ENCODE peak calls at places on chromosomes 13 and 19, in five cellular contexts. One of them, this sample, is unnamed.

GRCh38 chr13:106274551-106275208 is 260.8 kb downstream of the EFNB2 start:
- DNase-seq in activated gamma-delta T cell treated with Interleukin-2 at 50 U/mL for 16 hours: no peak
- DNase-seq in GM10248: no peak
- DNase-seq in T-helper 9 cell: no peak
- DNase-seq in activated T-helper 1 cell treated with Interleukin-2 at 50 U/mL for 16 hours: no peak
- DNase-seq in this sample: no peak

GRCh38 chr19:47609885-47610545 is 1.1 kb downstream of the BICRA start:
- DNase-seq in activated gamma-delta T cell treated with Interleukin-2 at 50 U/mL for 16 hours: peak
- DNase-seq in GM10248: no peak
- DNase-seq in activated T-helper 1 cell treated with Interleukin-2 at 50 U/mL for 16 hours: peak
- DNase-seq in T-helper 9 cell: peak
- DNase-seq in this sample: peak

GRCh38 chr19:42348211-42348610 is 22.8 kb downstream of the MEGF8 start:
- DNase-seq in GM10248: no peak
- DNase-seq in activated gamma-delta T cell treated with Interleukin-2 at 50 U/mL for 16 hours: no peak
- DNase-seq in activated T-helper 1 cell treated with Interleukin-2 at 50 U/mL for 16 hours: no peak
- DNase-seq in T-helper 9 cell: no peak
- DNase-seq in this sample: no peak

GRCh38 chr13:47216176-47216822 is 319.4 kb upstream of the HTR2A start:
- DNase-seq in activated gamma-delta T cell treated with Interleukin-2 at 50 U/mL for 16 hours: no peak
- DNase-seq in GM10248: no peak
- DNase-seq in activated T-helper 1 cell treated with Interleukin-2 at 50 U/mL for 16 hours: no peak
- DNase-seq in T-helper 9 cell: no peak
- DNase-seq in this sample: no peak

GRCh38 chr19:10112895-10113591 is 1.6 kb downstream of the P2RY11 start:
- DNase-seq in T-helper 9 cell: peak
- DNase-seq in GM10248: peak
- DNase-seq in activated T-helper 1 cell treated with Interleukin-2 at 50 U/mL for 16 hours: peak
- DNase-seq in activated gamma-delta T cell treated with Interleukin-2 at 50 U/mL for 16 hours: peak
- DNase-seq in this sample: peak

GRCh38 chr19:5977222-5977784 is 637 bp downstream of the RANBP3 start:
- DNase-seq in GM10248: no peak
- DNase-seq in activated gamma-delta T cell treated with Interleukin-2 at 50 U/mL for 16 hours: no peak
- DNase-seq in T-helper 9 cell: no peak
- DNase-seq in activated T-helper 1 cell treated with Interleukin-2 at 50 U/mL for 16 hours: no peak
- DNase-seq in this sample: no peak

GRCh38 chr13:47480121-47480520 is 521.0 kb downstream of the SUCLA2 start:
- DNase-seq in activated T-helper 1 cell treated with Interleukin-2 at 50 U/mL for 16 hours: no peak
- DNase-seq in GM10248: no peak
- DNase-seq in activated gamma-delta T cell treated with Interleukin-2 at 50 U/mL for 16 hours: no peak
- DNase-seq in T-helper 9 cell: no peak
- DNase-seq in this sample: no peak

GRCh38 chr13:105202384-105202783 is 1333.1 kb downstream of the EFNB2 start:
- DNase-seq in T-helper 9 cell: no peak
- DNase-seq in activated gamma-delta T cell treated with Interleukin-2 at 50 U/mL for 16 hours: no peak
- DNase-seq in activated T-helper 1 cell treated with Interleukin-2 at 50 U/mL for 16 hours: no peak
- DNase-seq in GM10248: no peak
- DNase-seq in this sample: peak

GRCh38 chr13:24692541-24692940 is 12.3 kb downstream of the ATP12A start:
- DNase-seq in activated gamma-delta T cell treated with Interleukin-2 at 50 U/mL for 16 hours: no peak
- DNase-seq in T-helper 9 cell: no peak
- DNase-seq in activated T-helper 1 cell treated with Interleukin-2 at 50 U/mL for 16 hours: no peak
- DNase-seq in GM10248: no peak
- DNase-seq in this sample: no peak

GRCh38 chr13:112592647-112593046 is 4.7 kb upstream of the TUBGCP3 start:
- DNase-seq in activated gamma-delta T cell treated with Interleukin-2 at 50 U/mL for 16 hours: no peak
- DNase-seq in T-helper 9 cell: no peak
- DNase-seq in GM10248: no peak
- DNase-seq in activated T-helper 1 cell treated with Interleukin-2 at 50 U/mL for 16 hours: no peak
- DNase-seq in this sample: no peak

GRCh38 chr13:24911135-24911524 is 147.2 kb downstream of the RNF17 start:
- DNase-seq in GM10248: no peak
- DNase-seq in activated gamma-delta T cell treated with Interleukin-2 at 50 U/mL for 16 hours: no peak
- DNase-seq in T-helper 9 cell: no peak
- DNase-seq in activated T-helper 1 cell treated with Interleukin-2 at 50 U/mL for 16 hours: no peak
- DNase-seq in this sample: peak

GRCh38 chr19:16381756-16382401 is 57.3 kb downstream of the KLF2 start:
- DNase-seq in activated T-helper 1 cell treated with Interleukin-2 at 50 U/mL for 16 hours: no peak
- DNase-seq in activated gamma-delta T cell treated with Interleukin-2 at 50 U/mL for 16 hours: no peak
- DNase-seq in T-helper 9 cell: no peak
- DNase-seq in GM10248: no peak
- DNase-seq in this sample: no peak

GRCh38 chr13:50200562-50200961 is 185.3 kb downstream of the KCNRG start:
- DNase-seq in T-helper 9 cell: no peak
- DNase-seq in activated T-helper 1 cell treated with Interleukin-2 at 50 U/mL for 16 hours: no peak
- DNase-seq in activated gamma-delta T cell treated with Interleukin-2 at 50 U/mL for 16 hours: no peak
- DNase-seq in GM10248: no peak
- DNase-seq in this sample: no peak

GRCh38 chr13:98939552-98940306 is 38.1 kb downstream of the DOCK9 start:
- DNase-seq in activated gamma-delta T cell treated with Interleukin-2 at 50 U/mL for 16 hours: no peak
- DNase-seq in GM10248: no peak
- DNase-seq in activated T-helper 1 cell treated with Interleukin-2 at 50 U/mL for 16 hours: no peak
- DNase-seq in T-helper 9 cell: no peak
- DNase-seq in this sample: no peak

GRCh38 chr19:4061178-4061682 is 5.5 kb downstream of the ZBTB7A start:
- DNase-seq in activated gamma-delta T cell treated with Interleukin-2 at 50 U/mL for 16 hours: no peak
- DNase-seq in T-helper 9 cell: no peak
- DNase-seq in GM10248: no peak
- DNase-seq in activated T-helper 1 cell treated with Interleukin-2 at 50 U/mL for 16 hours: no peak
- DNase-seq in this sample: no peak

GRCh38 chr13:107373551-107373950 is 805.6 kb upstream of the ARGLU1 start:
- DNase-seq in activated T-helper 1 cell treated with Interleukin-2 at 50 U/mL for 16 hours: no peak
- DNase-seq in GM10248: no peak
- DNase-seq in activated gamma-delta T cell treated with Interleukin-2 at 50 U/mL for 16 hours: no peak
- DNase-seq in T-helper 9 cell: no peak
- DNase-seq in this sample: peak

GRCh38 chr13:33722216-33722900 is 95.6 kb upstream of the RFC3 start:
- DNase-seq in activated T-helper 1 cell treated with Interleukin-2 at 50 U/mL for 16 hours: no peak
- DNase-seq in activated gamma-delta T cell treated with Interleukin-2 at 50 U/mL for 16 hours: no peak
- DNase-seq in GM10248: no peak
- DNase-seq in T-helper 9 cell: no peak
- DNase-seq in this sample: peak

GRCh38 chr13:50161052-50161451 is 145.8 kb downstream of the KCNRG start:
- DNase-seq in activated T-helper 1 cell treated with Interleukin-2 at 50 U/mL for 16 hours: no peak
- DNase-seq in T-helper 9 cell: no peak
- DNase-seq in GM10248: no peak
- DNase-seq in activated gamma-delta T cell treated with Interleukin-2 at 50 U/mL for 16 hours: no peak
- DNase-seq in this sample: peak

GRCh38 chr13:112106467-112107141 is 39.7 kb downstream of the SOX1 start:
- DNase-seq in GM10248: no peak
- DNase-seq in T-helper 9 cell: no peak
- DNase-seq in activated T-helper 1 cell treated with Interleukin-2 at 50 U/mL for 16 hours: no peak
- DNase-seq in activated gamma-delta T cell treated with Interleukin-2 at 50 U/mL for 16 hours: no peak
- DNase-seq in this sample: no peak

GRCh38 chr13:56886398-56886797 is 254.3 kb upstream of the PRR20A start:
- DNase-seq in activated gamma-delta T cell treated with Interleukin-2 at 50 U/mL for 16 hours: no peak
- DNase-seq in T-helper 9 cell: no peak
- DNase-seq in activated T-helper 1 cell treated with Interleukin-2 at 50 U/mL for 16 hours: no peak
- DNase-seq in GM10248: no peak
- DNase-seq in this sample: no peak

GRCh38 chr13:23921451-23921888 is 24.2 kb upstream of the C1QTNF9B start:
- DNase-seq in activated T-helper 1 cell treated with Interleukin-2 at 50 U/mL for 16 hours: no peak
- DNase-seq in T-helper 9 cell: no peak
- DNase-seq in activated gamma-delta T cell treated with Interleukin-2 at 50 U/mL for 16 hours: no peak
- DNase-seq in GM10248: no peak
- DNase-seq in this sample: peak